ENCODE peak calls at places on chromosome 22, in four cellular contexts. B is NCI-H2081, Z is mucosa of descending colon, S is posterior vena cava. I is an unnamed sample.

GRCh38 chr22:36873614-36874308 is 13.0 kb downstream of the NCF4 start:
- DNase-seq in B (peak), S (no peak), Z (no peak), I (no peak)

GRCh38 chr22:34427436-34427835 is 507.2 kb upstream of the LARGE1 start:
- DNase-seq in S (no peak), Z (no peak), B (no peak), I (no peak)

GRCh38 chr22:36323855-36324331 is 63.9 kb downstream of the MYH9 start:
- DNase-seq in Z (peak), B (no peak), S (peak), I (no peak)

GRCh38 chr22:46458525-46458924 is 78.9 kb downstream of the CELSR1 start:
- DNase-seq in B (no peak), Z (no peak), S (no peak), I (no peak)

GRCh38 chr22:49299821-49300231 is 527.8 kb downstream of the BRD1 start:
- DNase-seq in Z (no peak), S (peak), B (no peak), I (no peak)

GRCh38 chr22:49333206-49333605 is 494.5 kb downstream of the BRD1 start:
- DNase-seq in Z (no peak), B (no peak), S (no peak), I (no peak)

GRCh38 chr22:38455530-38456271 is 702 bp upstream of the KCNJ4 start:
- DNase-seq in S (no peak), B (peak), Z (peak), I (no peak)

GRCh38 chr22:39545310-39546063 is 12.9 kb upstream of the RPS19BP1 start:
- DNase-seq in B (no peak), S (no peak), Z (peak), I (no peak)

GRCh38 chr22:43533656-43534428 is 122.0 kb downstream of the MPPED1 start:
- DNase-seq in B (no peak), Z (no peak), S (no peak), I (no peak)

GRCh38 chr22:50695421-50696250 is 23.0 kb downstream of the SHANK3 start:
- DNase-seq in S (peak), B (peak), Z (peak), I (no peak)

GRCh38 chr22:47610281-47610680 is 847.8 kb downstream of the TBC1D22A start:
- DNase-seq in S (peak), B (no peak), Z (no peak), I (no peak)

GRCh38 chr22:19805821-19806212 is 45.2 kb downstream of the TBX1 start:
- DNase-seq in B (no peak), S (peak), Z (no peak), I (no peak)

GRCh38 chr22:31328545-31328960 is 17.6 kb downstream of the PATZ1 start:
- DNase-seq in S (peak), Z (no peak), B (no peak), I (no peak)

GRCh38 chr22:38244106-38244505 is 28.7 kb downstream of the TMEM184B start:
- DNase-seq in Z (no peak), S (no peak), B (no peak), I (no peak)

GRCh38 chr22:22164541-22165272 is 79.9 kb upstream of the VPREB1 start:
- DNase-seq in S (no peak), Z (no peak), B (no peak), I (no peak)

GRCh38 chr22:41825376-41825775 is 7.5 kb upstream of the SREBF2 start:
- DNase-seq in Z (no peak), S (no peak), B (no peak), I (no peak)

GRCh38 chr22:35464399-35464798 is 64.5 kb downstream of the MCM5 start:
- DNase-seq in B (no peak), S (no peak), Z (no peak), I (no peak)

GRCh38 chr22:37077802-37078448 is 26.4 kb downstream of the KCTD17 start:
- DNase-seq in B (peak), Z (peak), S (no peak), I (peak)

GRCh38 chr22:45548991-45549736 is 46.5 kb downstream of the FBLN1 start:
- DNase-seq in Z (peak), S (no peak), B (no peak), I (no peak)

GRCh38 chr22:36197601-36198146 is 3.9 kb downstream of the APOL4 start:
- DNase-seq in Z (no peak), B (no peak), S (no peak), I (no peak)

GRCh38 chr22:23404689-23405365 is 175.3 kb downstream of the IGLL1 start:
- DNase-seq in B (no peak), Z (peak), S (no peak), I (no peak)

I was measured in D721Med.